ENCODE peak calls at places on chromosome 6, in four cellular contexts. One of them, this sample, is unnamed.
A peak's percentile ranks its signal among the peaks of the same experiment; 100 is the strongest.

GRCh38 chr6:37435816-37436215 is 2.8 kb downstream of the CMTR1 start:
- DNase-seq in heart right ventricle: no peak
- DNase-seq in HL-60: no peak
- DNase-seq in bronchial epithelial cell: no peak
- DNase-seq in this sample: peak; percentile 26

GRCh38 chr6:21999012-21999528 is 297.8 kb downstream of the PRL start:
- DNase-seq in HL-60: no peak
- DNase-seq in heart right ventricle: no peak
- DNase-seq in bronchial epithelial cell: peak; percentile 44
- DNase-seq in this sample: no peak

GRCh38 chr6:141667580-141668309 is 465.0 kb upstream of the GJE1 start:
- DNase-seq in heart right ventricle: no peak
- DNase-seq in HL-60: no peak
- DNase-seq in bronchial epithelial cell: peak; percentile 82
- DNase-seq in this sample: no peak

GRCh38 chr6:50358113-50358512 is 308.4 kb upstream of the DEFB112 start:
- DNase-seq in HL-60: no peak
- DNase-seq in heart right ventricle: no peak
- DNase-seq in bronchial epithelial cell: no peak
- DNase-seq in this sample: no peak

GRCh38 chr6:79570129-79570801 is 33.0 kb upstream of the LCA5 start:
- DNase-seq in bronchial epithelial cell: peak; percentile 74
- DNase-seq in heart right ventricle: no peak
- DNase-seq in HL-60: no peak
- DNase-seq in this sample: no peak

GRCh38 chr6:167093922-167094432 is 28.9 kb upstream of the CCR6 start:
- DNase-seq in bronchial epithelial cell: no peak
- DNase-seq in heart right ventricle: no peak
- DNase-seq in HL-60: no peak
- DNase-seq in this sample: no peak

GRCh38 chr6:104953410-104953953 is 3.4 kb upstream of the LIN28B start:
- DNase-seq in bronchial epithelial cell: no peak
- DNase-seq in HL-60: no peak
- DNase-seq in heart right ventricle: no peak
- DNase-seq in this sample: no peak

GRCh38 chr6:44086931-44087574 is 40.2 kb downstream of the MRPL14 start:
- DNase-seq in heart right ventricle: peak; percentile 67
- DNase-seq in bronchial epithelial cell: no peak
- DNase-seq in HL-60: no peak
- DNase-seq in this sample: no peak

GRCh38 chr6:75504902-75505233 is 11.3 kb upstream of the FILIP1 start:
- DNase-seq in HL-60: no peak
- DNase-seq in bronchial epithelial cell: no peak
- DNase-seq in heart right ventricle: no peak
- DNase-seq in this sample: no peak

GRCh38 chr6:168181776-168182765 is 103.1 kb upstream of the FRMD1 start:
- DNase-seq in heart right ventricle: no peak
- DNase-seq in HL-60: no peak
- DNase-seq in bronchial epithelial cell: no peak
- DNase-seq in this sample: peak; percentile 75

GRCh38 chr6:158772851-158773371 is 46.3 kb downstream of the EZR start:
- DNase-seq in bronchial epithelial cell: peak; percentile 90
- DNase-seq in HL-60: no peak
- DNase-seq in heart right ventricle: no peak
- DNase-seq in this sample: peak; percentile 88

GRCh38 chr6:158002249-158002950 is 20.7 kb downstream of the SYNJ2 start:
- DNase-seq in HL-60: no peak
- DNase-seq in bronchial epithelial cell: peak; percentile 94
- DNase-seq in heart right ventricle: no peak
- DNase-seq in this sample: no peak

GRCh38 chr6:137202078-137202477 is 17.1 kb downstream of the IFNGR1 start:
- DNase-seq in heart right ventricle: no peak
- DNase-seq in HL-60: no peak
- DNase-seq in bronchial epithelial cell: no peak
- DNase-seq in this sample: no peak

GRCh38 chr6:109687271-109687721 is 3.7 kb downstream of the AK9 start:
- DNase-seq in HL-60: peak; percentile 76
- DNase-seq in bronchial epithelial cell: peak; percentile 96
- DNase-seq in heart right ventricle: no peak
- DNase-seq in this sample: peak; percentile 34

GRCh38 chr6:158040051-158040803 is 58.6 kb downstream of the SYNJ2 start:
- DNase-seq in HL-60: peak; percentile 57
- DNase-seq in heart right ventricle: no peak
- DNase-seq in bronchial epithelial cell: peak; percentile 96
- DNase-seq in this sample: no peak

GRCh38 chr6:158387036-158387435 is 74.8 kb downstream of the TULP4 start:
- DNase-seq in heart right ventricle: no peak
- DNase-seq in bronchial epithelial cell: no peak
- DNase-seq in HL-60: no peak
- DNase-seq in this sample: no peak

GRCh38 chr6:36677753-36678487 is 594 bp upstream of the CDKN1A start:
- DNase-seq in heart right ventricle: no peak
- DNase-seq in bronchial epithelial cell: no peak
- DNase-seq in HL-60: no peak
- DNase-seq in this sample: no peak

GRCh38 chr6:80439721-80440488 is 333.4 kb downstream of the BCKDHB start:
- DNase-seq in heart right ventricle: no peak
- DNase-seq in bronchial epithelial cell: peak; percentile 91
- DNase-seq in HL-60: no peak
- DNase-seq in this sample: no peak

GRCh38 chr6:25028346-25028745 is 92.6 kb upstream of the RIPOR2 start:
- DNase-seq in HL-60: no peak
- DNase-seq in heart right ventricle: no peak
- DNase-seq in bronchial epithelial cell: no peak
- DNase-seq in this sample: no peak

GRCh38 chr6:137911675-137912158 is 44.7 kb downstream of the TNFAIP3 start:
- DNase-seq in HL-60: no peak
- DNase-seq in bronchial epithelial cell: no peak
- DNase-seq in heart right ventricle: no peak
- DNase-seq in this sample: no peak

GRCh38 chr6:35081426-35081851 is 59.7 kb downstream of the TCP11 start:
- DNase-seq in HL-60: peak; percentile 60
- DNase-seq in heart right ventricle: no peak
- DNase-seq in bronchial epithelial cell: no peak
- DNase-seq in this sample: peak; percentile 80

GRCh38 chr6:69880570-69880969 is 14.2 kb downstream of the COL19A1 start:
- DNase-seq in HL-60: no peak
- DNase-seq in bronchial epithelial cell: peak; percentile 33
- DNase-seq in heart right ventricle: no peak
- DNase-seq in this sample: no peak

GRCh38 chr6:13445005-13445743 is 42.2 kb downstream of the GFOD1 start:
- DNase-seq in bronchial epithelial cell: peak; percentile 76
- DNase-seq in heart right ventricle: peak; percentile 68
- DNase-seq in HL-60: no peak
- DNase-seq in this sample: peak; percentile 92

GRCh38 chr6:140415266-140415665 is 1040.8 kb upstream of the CITED2 start:
- DNase-seq in bronchial epithelial cell: no peak
- DNase-seq in HL-60: no peak
- DNase-seq in heart right ventricle: no peak
- DNase-seq in this sample: no peak

GRCh38 chr6:35687658-35688604 is 784 bp downstream of the FKBP5 start:
- DNase-seq in bronchial epithelial cell: no peak
- DNase-seq in HL-60: no peak
- DNase-seq in heart right ventricle: peak; percentile 55
- DNase-seq in this sample: no peak

GRCh38 chr6:137365648-137366047 is 128.5 kb downstream of the OLIG3 start:
- DNase-seq in heart right ventricle: no peak
- DNase-seq in HL-60: no peak
- DNase-seq in bronchial epithelial cell: no peak
- DNase-seq in this sample: no peak

GRCh38 chr6:10556496-10557391 is 35.6 kb downstream of the GCNT2 start:
- DNase-seq in HL-60: no peak
- DNase-seq in bronchial epithelial cell: no peak
- DNase-seq in heart right ventricle: no peak
- DNase-seq in this sample: peak; percentile 28

GRCh38 chr6:65182681-65183080 is 524.3 kb downstream of the EYS start:
- DNase-seq in heart right ventricle: no peak
- DNase-seq in HL-60: no peak
- DNase-seq in bronchial epithelial cell: no peak
- DNase-seq in this sample: no peak

GRCh38 chr6:48447251-48447650 is 336.3 kb upstream of the PTCHD4 start:
- DNase-seq in heart right ventricle: no peak
- DNase-seq in bronchial epithelial cell: peak; percentile 69
- DNase-seq in HL-60: no peak
- DNase-seq in this sample: no peak

GRCh38 chr6:4313044-4313686 is 177.8 kb upstream of the ECI2 start:
- DNase-seq in heart right ventricle: no peak
- DNase-seq in bronchial epithelial cell: peak; percentile 97
- DNase-seq in HL-60: no peak
- DNase-seq in this sample: no peak

GRCh38 chr6:31901415-31901952 is 402 bp downstream of the ZBTB12 start:
- DNase-seq in HL-60: peak; percentile 55
- DNase-seq in heart right ventricle: peak; percentile 66
- DNase-seq in bronchial epithelial cell: no peak
- DNase-seq in this sample: peak; percentile 91

GRCh38 chr6:17280552-17281090 is 540 bp upstream of the RBM24 start:
- DNase-seq in bronchial epithelial cell: no peak
- DNase-seq in heart right ventricle: peak; percentile 76
- DNase-seq in HL-60: no peak
- DNase-seq in this sample: no peak

GRCh38 chr6:33668914-33669313 is 42.6 kb downstream of the UQCC2 start:
- DNase-seq in heart right ventricle: no peak
- DNase-seq in bronchial epithelial cell: peak; percentile 83
- DNase-seq in HL-60: no peak
- DNase-seq in this sample: peak; percentile 65

GRCh38 chr6:62645274-62645673 is 359.2 kb upstream of the KHDRBS2 start:
- DNase-seq in HL-60: no peak
- DNase-seq in bronchial epithelial cell: no peak
- DNase-seq in heart right ventricle: no peak
- DNase-seq in this sample: no peak

GRCh38 chr6:6865601-6866000 is 242.2 kb upstream of the RREB1 start:
- DNase-seq in heart right ventricle: no peak
- DNase-seq in HL-60: no peak
- DNase-seq in bronchial epithelial cell: no peak
- DNase-seq in this sample: peak; percentile 62

GRCh38 chr6:107811591-107812218 is 12.4 kb downstream of the SCML4 start:
- DNase-seq in heart right ventricle: no peak
- DNase-seq in bronchial epithelial cell: peak; percentile 63
- DNase-seq in HL-60: no peak
- DNase-seq in this sample: no peak

GRCh38 chr6:146891615-146892265 is 293.0 kb downstream of the ADGB start:
- DNase-seq in bronchial epithelial cell: no peak
- DNase-seq in HL-60: no peak
- DNase-seq in heart right ventricle: no peak
- DNase-seq in this sample: no peak

GRCh38 chr6:85660181-85660611 is 17.5 kb upstream of the SYNCRIP start:
- DNase-seq in bronchial epithelial cell: peak; percentile 94
- DNase-seq in heart right ventricle: no peak
- DNase-seq in HL-60: no peak
- DNase-seq in this sample: no peak
- TF ChIP-seq CTCF in bronchial epithelial cell: no peak
- TF ChIP-seq CTCF in heart right ventricle: no peak
- TF ChIP-seq CTCF in HL-60: no peak
- TF ChIP-seq CTCF in this sample: no peak

DNA sequence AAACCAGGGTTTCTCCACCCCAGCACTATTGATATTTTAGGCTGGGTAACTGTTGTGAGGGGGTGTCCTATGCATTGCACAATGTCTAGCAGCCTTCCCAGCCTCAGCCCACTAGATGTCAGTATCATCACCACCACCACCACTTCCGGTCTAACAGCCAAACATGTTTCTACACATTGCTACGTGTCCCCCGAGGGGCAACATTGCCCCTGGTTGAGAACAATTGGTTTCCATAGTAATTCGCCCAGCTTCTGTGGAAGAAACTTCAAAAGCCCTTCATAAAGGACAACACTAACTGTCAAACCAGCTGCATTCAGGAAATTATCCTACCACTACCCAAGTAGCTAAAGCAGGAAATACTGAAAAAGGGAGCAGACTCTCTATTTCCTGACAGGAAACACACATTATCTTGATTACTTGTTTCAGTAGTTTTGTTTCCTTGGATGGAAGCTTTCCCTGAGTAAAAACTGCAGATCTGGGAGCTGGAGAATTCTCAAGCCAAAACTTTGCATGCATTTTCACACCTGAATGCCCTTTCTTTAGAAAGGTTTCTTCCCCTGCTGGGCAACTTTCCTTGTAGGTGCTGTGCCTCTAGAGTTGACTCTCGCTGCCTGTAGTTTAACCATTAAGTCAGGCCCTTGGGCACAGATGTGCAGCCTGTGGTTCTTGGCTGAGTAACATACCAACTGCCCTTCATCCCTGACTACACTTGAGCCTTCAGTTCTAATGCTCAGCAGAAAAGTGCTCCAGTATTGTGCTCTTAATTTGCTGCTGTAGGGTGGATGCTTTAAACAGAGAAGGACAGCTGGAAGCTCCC is 23.6 kb downstream of the PKHD1 start:
- DNase-seq in bronchial epithelial cell: peak; percentile 69
- DNase-seq in heart right ventricle: no peak
- DNase-seq in HL-60: peak; percentile 28
- DNase-seq in this sample: no peak
- TF ChIP-seq CTCF in bronchial epithelial cell: peak; percentile 57
- TF ChIP-seq CTCF in heart right ventricle: peak; percentile 39
- TF ChIP-seq CTCF in HL-60: peak; percentile 41
- TF ChIP-seq CTCF in this sample: no peak

GRCh38 chr6:165891320-165891719 is 228.3 kb upstream of the PDE10A start:
- DNase-seq in heart right ventricle: no peak
- DNase-seq in bronchial epithelial cell: no peak
- DNase-seq in HL-60: no peak
- DNase-seq in this sample: no peak
- TF ChIP-seq CTCF in heart right ventricle: no peak
- TF ChIP-seq CTCF in bronchial epithelial cell: no peak
- TF ChIP-seq CTCF in HL-60: no peak
- TF ChIP-seq CTCF in this sample: no peak

DNA sequence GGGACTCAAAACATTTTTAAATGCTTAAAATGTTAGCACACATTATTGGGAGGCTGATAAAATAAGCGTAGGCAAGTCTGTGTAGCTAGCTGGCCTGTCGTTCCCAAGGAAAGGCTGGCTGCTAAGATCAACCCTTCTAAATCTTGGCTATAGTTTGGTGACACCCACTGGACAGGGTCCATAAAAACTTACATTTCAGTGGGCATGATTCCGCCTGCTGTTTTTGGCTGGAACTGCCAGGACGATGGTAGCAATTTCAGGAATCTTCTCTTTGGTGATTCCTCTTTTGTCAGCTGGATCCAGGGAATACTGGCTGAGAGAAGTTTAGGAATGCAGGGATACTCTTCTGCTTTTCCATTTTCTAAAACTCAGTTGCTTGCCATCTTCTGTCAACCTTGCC is 162.2 kb downstream of the NKAIN2 start:
- DNase-seq in heart right ventricle: no peak
- DNase-seq in HL-60: no peak
- DNase-seq in bronchial epithelial cell: peak; percentile 42
- DNase-seq in this sample: no peak
- TF ChIP-seq CTCF in heart right ventricle: peak; percentile 44
- TF ChIP-seq CTCF in HL-60: no peak
- TF ChIP-seq CTCF in bronchial epithelial cell: peak; percentile 34
- TF ChIP-seq CTCF in this sample: no peak

GRCh38 chr6:125753218-125753936 is 3.9 kb downstream of the HEY2 start:
- DNase-seq in bronchial epithelial cell: peak; percentile 55
- DNase-seq in HL-60: no peak
- DNase-seq in heart right ventricle: no peak
- DNase-seq in this sample: no peak
- TF ChIP-seq CTCF in bronchial epithelial cell: peak; percentile 5
- TF ChIP-seq CTCF in HL-60: no peak
- TF ChIP-seq CTCF in heart right ventricle: peak; percentile 56
- TF ChIP-seq CTCF in this sample: no peak

This sample was measured in lower leg skin.